ENCODE peak calls at places on chromosome X, in six cellular contexts. K is neuronal stem cell, X is IMR-90, E is trophoblast cell, O is H1, Y is mesenchymal stem cell. T is an unnamed sample.

GRCh38 chrX:15854080-15854655 is 445 bp downstream of the AP1S2 start:
- DNase-seq in K (peak; percentile 51), X (no peak), E (no peak), O (peak; percentile 58), Y (peak; percentile 39), T (peak; percentile 57)

GRCh38 chrX:17738002-17738713 is 865 bp downstream of the SCML1 start:
- DNase-seq in K (peak; percentile 14), X (peak; percentile 24), E (no peak), O (peak; percentile 49), Y (peak; percentile 51), T (peak; percentile 41)

GRCh38 chrX:17930850-17931249 is 69.8 kb upstream of the RAI2 start:
- DNase-seq in K (no peak), X (no peak), E (no peak), O (no peak), Y (no peak), T (no peak)

GRCh38 chrX:65607070-65607742 is 60.2 kb upstream of the MSN start:
- DNase-seq in K (no peak), X (peak; percentile 42), E (no peak), O (no peak), Y (peak; percentile 39), T (no peak)

GRCh38 chrX:18617351-18617750 is 54.6 kb downstream of the RS1 start:
- DNase-seq in K (peak; percentile 5), X (peak; percentile 76), E (peak; percentile 63), O (no peak), Y (peak; percentile 50), T (no peak)

GRCh38 chrX:109943092-109943739 is 59.7 kb upstream of the TMEM164 start:
- DNase-seq in K (no peak), X (no peak), E (no peak), O (no peak), Y (no peak), T (no peak)

GRCh38 chrX:3713225-3713936 is at the start of gene PRKX:
- DNase-seq in K (no peak), X (peak; percentile 36), E (no peak), O (peak; percentile 60), Y (peak; percentile 47), T (peak; percentile 69)

GRCh38 chrX:142052238-142052637 is 148.5 kb downstream of the MAGEC1 start:
- DNase-seq in K (no peak), X (no peak), E (no peak), O (no peak), Y (no peak), T (no peak)

GRCh38 chrX:67607436-67607835 is 63.6 kb downstream of the AR start:
- DNase-seq in K (no peak), X (peak; percentile 44), E (no peak), O (no peak), Y (peak; percentile 26), T (no peak)

GRCh38 chrX:150508461-150509367 is 59.7 kb upstream of the MTM1 start:
- DNase-seq in K (no peak), X (peak; percentile 10), E (no peak), O (no peak), Y (no peak), T (peak; percentile 69)

GRCh38 chrX:35728481-35728880 is 69.7 kb upstream of the MAGEB16 start:
- DNase-seq in K (no peak), X (no peak), E (no peak), O (no peak), Y (peak; percentile 5), T (peak; percentile 42)

GRCh38 chrX:15973299-15973698 is 118.7 kb upstream of the AP1S2 start:
- DNase-seq in K (no peak), X (peak; percentile 19), E (no peak), O (no peak), Y (peak; percentile 27), T (peak; percentile 78)

GRCh38 chrX:71181910-71182799 is 37.5 kb downstream of the NLGN3 start:
- DNase-seq in K (peak; percentile 87), X (peak; percentile 96), E (peak; percentile 79), O (peak; percentile 69), Y (peak; percentile 97), T (peak; percentile 95)

GRCh38 chrX:145751943-145752342 is 65.7 kb upstream of the SLITRK2 start:
- DNase-seq in K (no peak), X (no peak), E (no peak), O (no peak), Y (no peak), T (no peak)

GRCh38 chrX:20639115-20639514 is 372.4 kb upstream of the RPS6KA3 start:
- DNase-seq in K (no peak), X (no peak), E (no peak), O (no peak), Y (no peak), T (peak; percentile 31)

GRCh38 chrX:50691820-50692219 is 122.2 kb downstream of the SHROOM4 start:
- DNase-seq in K (no peak), X (peak; percentile 48), E (peak; percentile 3), O (no peak), Y (peak; percentile 54), T (peak; percentile 33)

GRCh38 chrX:138020941-138021340 is 455.0 kb downstream of the ZIC3 start:
- DNase-seq in K (no peak), X (no peak), E (no peak), O (no peak), Y (no peak), T (no peak)

GRCh38 chrX:10841579-10841978 is 221.2 kb upstream of the MID1 start:
- DNase-seq in K (no peak), X (peak; percentile 59), E (no peak), O (no peak), Y (no peak), T (no peak)

GRCh38 chrX:15737188-15737956 is 698 bp upstream of the CA5B start:
- DNase-seq in K (no peak), X (peak; percentile 10), E (no peak), O (no peak), Y (no peak), T (no peak)

GRCh38 chrX:119008122-119008744 is 33.8 kb downstream of the LONRF3 start:
- DNase-seq in K (peak; percentile 1), X (peak; percentile 30), E (peak; percentile 15), O (peak; percentile 58), Y (peak; percentile 28), T (no peak)

GRCh38 chrX:38060331-38060878 is 54.1 kb downstream of the SYTL5 start:
- DNase-seq in K (no peak), X (no peak), E (no peak), O (no peak), Y (no peak), T (no peak)

GRCh38 chrX:109735241-109735744 is 2.2 kb upstream of the ACSL4 start:
- DNase-seq in K (no peak), X (no peak), E (peak; percentile 25), O (no peak), Y (no peak), T (no peak)

GRCh38 chrX:104566921-104567501 is 1.0 kb downstream of the IL1RAPL2 start:
- DNase-seq in K (no peak), X (no peak), E (no peak), O (peak; percentile 44), Y (peak; percentile 0), T (peak; percentile 32)

GRCh38 chrX:145630081-145630480 is 187.5 kb upstream of the SLITRK2 start:
- DNase-seq in K (no peak), X (no peak), E (no peak), O (no peak), Y (no peak), T (no peak)

GRCh38 chrX:70476934-70477733 is 32.5 kb downstream of the DLG3 start:
- DNase-seq in K (no peak), X (peak; percentile 69), E (no peak), O (no peak), Y (peak; percentile 87), T (peak; percentile 68)

GRCh38 chrX:150358651-150359050 is 4.5 kb upstream of the MAMLD1 start:
- DNase-seq in K (no peak), X (no peak), E (no peak), O (no peak), Y (no peak), T (no peak)

GRCh38 chrX:78555401-78555980 is 103.6 kb downstream of the RTL3 start:
- DNase-seq in K (no peak), X (no peak), E (no peak), O (no peak), Y (peak; percentile 0), T (no peak)

GRCh38 chrX:47460561-47460960 is 22.5 kb downstream of the ZNF41 start:
- DNase-seq in K (no peak), X (no peak), E (no peak), O (no peak), Y (no peak), T (no peak)

GRCh38 chrX:18701621-18702361 is 5.7 kb upstream of the PPEF1 start:
- DNase-seq in K (no peak), X (peak; percentile 9), E (no peak), O (no peak), Y (peak; percentile 32), T (no peak)

GRCh38 chrX:130805906-130806305 is 97.1 kb downstream of the ENOX2 start:
- DNase-seq in K (no peak), X (no peak), E (no peak), O (no peak), Y (no peak), T (no peak)

GRCh38 chrX:88202149-88202548 is 544.9 kb upstream of the CPXCR1 start:
- DNase-seq in K (no peak), X (no peak), E (no peak), O (no peak), Y (no peak), T (no peak)

GRCh38 chrX:97096385-97096784 is 212.7 kb downstream of the RPA4 start:
- DNase-seq in K (no peak), X (no peak), E (no peak), O (no peak), Y (no peak), T (no peak)

GRCh38 chrX:19332983-19333382 is 10.7 kb upstream of the PDHA1 start:
- DNase-seq in K (no peak), X (peak; percentile 3), E (no peak), O (peak; percentile 45), Y (no peak), T (peak; percentile 54)

GRCh38 chrX:105744946-105745345 is 77.4 kb upstream of the NRK start:
- DNase-seq in K (no peak), X (no peak), E (peak; percentile 54), O (no peak), Y (no peak), T (no peak)
- H3K18ac ChIP-seq in K (no peak overlapping the region), X (no peak overlapping the region), E (no peak overlapping the region), O (no peak overlapping the region), Y (no peak overlapping the region), T (no peak overlapping the region)

GRCh38 chrX:112536544-112536943 is 143.2 kb downstream of the LHFPL1 start:
- DNase-seq in K (peak; percentile 61), X (no peak), E (no peak), O (peak; percentile 43), Y (no peak), T (peak; percentile 89)
- H3K14ac ChIP-seq in K (no peak overlapping the region), X (no peak overlapping the region), E (no peak overlapping the region), O (no peak overlapping the region), Y (no peak overlapping the region), T (no peak overlapping the region)

DNA sequence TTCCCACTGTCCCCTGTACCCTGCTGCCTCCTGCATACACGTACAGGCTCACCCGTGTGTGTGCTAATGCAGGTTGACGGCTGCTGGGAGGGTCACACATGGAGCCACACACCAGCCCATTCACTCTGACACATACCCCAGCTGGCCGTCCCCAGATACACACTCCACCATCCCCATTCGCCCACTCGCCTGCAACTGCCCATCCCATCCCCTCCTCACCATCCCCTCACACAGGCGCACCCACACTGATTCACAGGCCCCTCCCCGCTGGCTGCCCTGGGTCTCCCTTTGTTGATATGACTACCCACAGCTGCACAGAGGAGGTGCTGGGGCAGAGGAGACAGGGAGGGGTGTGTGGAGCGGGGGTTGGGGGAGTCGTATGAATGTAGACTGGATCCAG is 25.7 kb downstream of the PJA1 start:
- DNase-seq in K (no peak), X (peak; percentile 50), E (no peak), O (no peak), Y (no peak), T (no peak)
- H3K18ac ChIP-seq in K (peak overlapping the region; percentile 48), X (no peak overlapping the region), E (no peak overlapping the region), O (no peak overlapping the region), Y (peak overlapping the region; percentile 88), T (no peak overlapping the region)

GRCh38 chrX:111837226-111837625 is 38.8 kb upstream of the TRPC5OS start:
- DNase-seq in K (no peak), X (no peak), E (no peak), O (no peak), Y (no peak), T (no peak)
- H3K14ac ChIP-seq in K (no peak overlapping the region), X (no peak overlapping the region), E (no peak overlapping the region), O (no peak overlapping the region), Y (no peak overlapping the region), T (no peak overlapping the region)

T was measured in H9.